ENCODE peak calls at places on chromosomes 3 and 15, in eight cellular contexts. V, G, B, T, C, N, I and L are unnamed samples.

GRCh38 chr3:127208483-127209100 is 15.7 kb downstream of the PRR23E start:
- DNase-seq in V (no peak), G (no peak), B (no peak), T (no peak), C (no peak), N (no peak), I (peak), L (no peak)

GRCh38 chr3:138509586-138509985 is 75.2 kb downstream of the ESYT3 start:
- DNase-seq in V (no peak), G (no peak), B (no peak), T (no peak), C (no peak), N (no peak), I (no peak), L (no peak)

GRCh38 chr15:34682673-34683072 is 72.1 kb downstream of the GJD2 start:
- DNase-seq in V (no peak), G (no peak), B (no peak), T (no peak), C (no peak), N (no peak), I (no peak), L (no peak)

GRCh38 chr3:64908292-64908691 is 220.5 kb upstream of the ADAMTS9 start:
- DNase-seq in V (no peak), G (no peak), B (no peak), T (no peak), C (no peak), N (no peak), I (no peak), L (no peak)

GRCh38 chr15:75921732-75922703 is 18.3 kb downstream of the FBXO22 start:
- DNase-seq in V (no peak), G (no peak), B (peak), T (peak), C (no peak), N (no peak), I (no peak), L (peak)

GRCh38 chr3:128784228-128784627 is 58.2 kb downstream of the RAB7A start:
- DNase-seq in V (no peak), G (no peak), B (peak), T (peak), C (no peak), N (no peak), I (peak), L (peak)

GRCh38 chr3:175246766-175247165 is 387.6 kb downstream of the NAALADL2 start:
- DNase-seq in V (no peak), G (no peak), B (no peak), T (no peak), C (no peak), N (no peak), I (no peak), L (no peak)

GRCh38 chr3:65650247-65650646 is 388.5 kb downstream of the MAGI1 start:
- DNase-seq in V (no peak), G (no peak), B (no peak), T (no peak), C (no peak), N (no peak), I (no peak), L (no peak)

GRCh38 chr3:45092132-45093031 is 53.8 kb downstream of the CDCP1 start:
- DNase-seq in V (no peak), G (no peak), B (no peak), T (peak), C (peak), N (no peak), I (no peak), L (no peak)

GRCh38 chr3:78134496-78134895 is 1094.6 kb downstream of the ROBO2 start:
- DNase-seq in V (no peak), G (no peak), B (no peak), T (no peak), C (no peak), N (no peak), I (no peak), L (no peak)

GRCh38 chr3:159620281-159620680 is 368.4 kb upstream of the IL12A start:
- DNase-seq in V (no peak), G (no peak), B (no peak), T (no peak), C (no peak), N (no peak), I (no peak), L (no peak)

GRCh38 chr3:117184574-117184973 is 475.0 kb downstream of the TUSC7 start:
- DNase-seq in V (no peak), G (no peak), B (no peak), T (no peak), C (peak), N (no peak), I (no peak), L (no peak)

GRCh38 chr15:65829150-65829764 is 37.2 kb upstream of the DENND4A start:
- DNase-seq in V (no peak), G (no peak), B (peak), T (peak), C (no peak), N (no peak), I (no peak), L (peak)

GRCh38 chr3:11288786-11289637 is 16.8 kb downstream of the ATG7 start:
- DNase-seq in V (no peak), G (no peak), B (peak), T (no peak), C (peak), N (no peak), I (no peak), L (peak)

GRCh38 chr3:171145866-171146265 is 119.3 kb upstream of the SLC2A2 start:
- DNase-seq in V (no peak), G (no peak), B (no peak), T (no peak), C (no peak), N (no peak), I (no peak), L (no peak)

GRCh38 chr3:45597166-45597565 is 2.6 kb downstream of the LIMD1 start:
- DNase-seq in V (no peak), G (no peak), B (peak), T (no peak), C (no peak), N (peak), I (no peak), L (no peak)

GRCh38 chr3:96977671-96978070 is 163.3 kb downstream of the EPHA6 start:
- DNase-seq in V (no peak), G (no peak), B (no peak), T (no peak), C (no peak), N (no peak), I (no peak), L (no peak)

GRCh38 chr3:30672959-30673358 is 66.6 kb downstream of the TGFBR2 start:
- DNase-seq in V (no peak), G (no peak), B (no peak), T (no peak), C (no peak), N (no peak), I (no peak), L (no peak)

GRCh38 chr3:117314441-117314840 is 604.9 kb downstream of the TUSC7 start:
- DNase-seq in V (no peak), G (no peak), B (no peak), T (no peak), C (no peak), N (no peak), I (no peak), L (no peak)

GRCh38 chr3:175951047-175951694 is 1092.0 kb downstream of the NAALADL2 start:
- DNase-seq in V (no peak), G (no peak), B (no peak), T (no peak), C (peak), N (no peak), I (no peak), L (no peak)

GRCh38 chr3:176697284-176697889 is 499.9 kb downstream of the TBL1XR1 start:
- DNase-seq in V (no peak), G (no peak), B (no peak), T (peak), C (no peak), N (no peak), I (no peak), L (no peak)

GRCh38 chr3:53744351-53744750 is 101.9 kb downstream of the CHDH start:
- DNase-seq in V (peak), G (no peak), B (no peak), T (peak), C (no peak), N (no peak), I (no peak), L (no peak)

GRCh38 chr3:24343084-24343783 is 151.4 kb downstream of the THRB start:
- DNase-seq in V (no peak), G (no peak), B (no peak), T (no peak), C (no peak), N (no peak), I (no peak), L (no peak)